ENCODE peak calls at places on chromosomes 5 and 9, in six cellular contexts. One of them, this sample, is unnamed.

GRCh38 chr9:128068656-128069221 is 707 bp downstream of the SLC25A25 start:
- DNase-seq in right lobe of liver: no peak
- DNase-seq in OCI-LY7: peak
- DNase-seq in astrocyte: no peak
- DNase-seq in AG09309: no peak
- DNase-seq in heart left ventricle: no peak
- DNase-seq in this sample: no peak

GRCh38 chr9:116337015-116337414 is 183.4 kb downstream of the PAPPA start:
- DNase-seq in AG09309: no peak
- DNase-seq in heart left ventricle: no peak
- DNase-seq in right lobe of liver: no peak
- DNase-seq in OCI-LY7: no peak
- DNase-seq in astrocyte: peak
- DNase-seq in this sample: no peak

GRCh38 chr5:78243639-78244038 is 50.9 kb downstream of the AP3B1 start:
- DNase-seq in astrocyte: peak
- DNase-seq in right lobe of liver: no peak
- DNase-seq in heart left ventricle: no peak
- DNase-seq in AG09309: peak
- DNase-seq in OCI-LY7: no peak
- DNase-seq in this sample: no peak

GRCh38 chr9:78713746-78714405 is 417.0 kb downstream of the PSAT1 start:
- DNase-seq in astrocyte: peak
- DNase-seq in right lobe of liver: no peak
- DNase-seq in heart left ventricle: no peak
- DNase-seq in OCI-LY7: no peak
- DNase-seq in AG09309: peak
- DNase-seq in this sample: no peak

GRCh38 chr5:88687253-88687955 is 195.6 kb downstream of the MEF2C start:
- DNase-seq in AG09309: no peak
- DNase-seq in heart left ventricle: no peak
- DNase-seq in OCI-LY7: no peak
- DNase-seq in right lobe of liver: no peak
- DNase-seq in astrocyte: no peak
- DNase-seq in this sample: no peak

GRCh38 chr5:111016801-111017200 is 54.7 kb upstream of the TSLP start:
- DNase-seq in astrocyte: peak
- DNase-seq in AG09309: no peak
- DNase-seq in heart left ventricle: no peak
- DNase-seq in OCI-LY7: no peak
- DNase-seq in right lobe of liver: no peak
- DNase-seq in this sample: no peak

GRCh38 chr5:176773408-176774035 is 36.8 kb upstream of the UNC5A start:
- DNase-seq in AG09309: no peak
- DNase-seq in astrocyte: no peak
- DNase-seq in right lobe of liver: no peak
- DNase-seq in OCI-LY7: no peak
- DNase-seq in heart left ventricle: no peak
- DNase-seq in this sample: no peak

GRCh38 chr5:128498844-128499455 is 39.1 kb downstream of the FBN2 start:
- DNase-seq in astrocyte: peak
- DNase-seq in right lobe of liver: no peak
- DNase-seq in OCI-LY7: peak
- DNase-seq in heart left ventricle: peak
- DNase-seq in AG09309: peak
- DNase-seq in this sample: peak

GRCh38 chr5:156879665-156880285 is 29.7 kb downstream of the PPP1R2B start:
- DNase-seq in right lobe of liver: no peak
- DNase-seq in OCI-LY7: peak
- DNase-seq in AG09309: no peak
- DNase-seq in heart left ventricle: no peak
- DNase-seq in astrocyte: no peak
- DNase-seq in this sample: no peak

GRCh38 chr5:149015126-149015525 is 47.7 kb downstream of the SH3TC2 start:
- DNase-seq in right lobe of liver: no peak
- DNase-seq in heart left ventricle: no peak
- DNase-seq in AG09309: no peak
- DNase-seq in OCI-LY7: no peak
- DNase-seq in astrocyte: no peak
- DNase-seq in this sample: no peak

GRCh38 chr5:67031689-67032088 is 164.9 kb downstream of the CD180 start:
- DNase-seq in heart left ventricle: no peak
- DNase-seq in right lobe of liver: no peak
- DNase-seq in AG09309: no peak
- DNase-seq in astrocyte: no peak
- DNase-seq in OCI-LY7: no peak
- DNase-seq in this sample: no peak

GRCh38 chr9:3238241-3238640 is 287.6 kb downstream of the RFX3 start:
- DNase-seq in astrocyte: no peak
- DNase-seq in right lobe of liver: no peak
- DNase-seq in heart left ventricle: no peak
- DNase-seq in AG09309: no peak
- DNase-seq in OCI-LY7: no peak
- DNase-seq in this sample: no peak

GRCh38 chr9:136144450-136144849 is 25.8 kb upstream of the TMEM250 start:
- DNase-seq in AG09309: no peak
- DNase-seq in heart left ventricle: no peak
- DNase-seq in OCI-LY7: no peak
- DNase-seq in right lobe of liver: no peak
- DNase-seq in astrocyte: no peak
- DNase-seq in this sample: no peak

GRCh38 chr5:126868961-126869451 is 92.1 kb downstream of the LMNB1 start:
- DNase-seq in OCI-LY7: no peak
- DNase-seq in astrocyte: peak
- DNase-seq in heart left ventricle: peak
- DNase-seq in right lobe of liver: peak
- DNase-seq in AG09309: no peak
- DNase-seq in this sample: no peak

GRCh38 chr5:14365831-14366435 is 215.7 kb upstream of the OTULINL start:
- DNase-seq in right lobe of liver: no peak
- DNase-seq in astrocyte: peak
- DNase-seq in heart left ventricle: no peak
- DNase-seq in AG09309: no peak
- DNase-seq in OCI-LY7: no peak
- DNase-seq in this sample: no peak

GRCh38 chr9:34577635-34578240 is 11.8 kb downstream of the CNTFR start:
- DNase-seq in right lobe of liver: no peak
- DNase-seq in AG09309: no peak
- DNase-seq in OCI-LY7: no peak
- DNase-seq in astrocyte: no peak
- DNase-seq in heart left ventricle: no peak
- DNase-seq in this sample: no peak

GRCh38 chr9:83266618-83267543 is 203.9 kb upstream of the RASEF start:
- DNase-seq in OCI-LY7: no peak
- DNase-seq in heart left ventricle: peak
- DNase-seq in astrocyte: peak
- DNase-seq in AG09309: no peak
- DNase-seq in right lobe of liver: no peak
- DNase-seq in this sample: no peak

GRCh38 chr9:121253162-121253561 is 14.8 kb upstream of the GSN start:
- DNase-seq in OCI-LY7: no peak
- DNase-seq in heart left ventricle: no peak
- DNase-seq in astrocyte: no peak
- DNase-seq in right lobe of liver: no peak
- DNase-seq in AG09309: no peak
- DNase-seq in this sample: no peak

GRCh38 chr5:176676361-176676824 is 29.1 kb downstream of the TSPAN17 start:
- DNase-seq in astrocyte: no peak
- DNase-seq in right lobe of liver: no peak
- DNase-seq in heart left ventricle: peak
- DNase-seq in OCI-LY7: peak
- DNase-seq in AG09309: no peak
- DNase-seq in this sample: no peak

GRCh38 chr9:130938652-130939404 is at the start of gene FIBCD1:
- DNase-seq in AG09309: no peak
- DNase-seq in right lobe of liver: no peak
- DNase-seq in OCI-LY7: peak
- DNase-seq in heart left ventricle: no peak
- DNase-seq in astrocyte: peak
- DNase-seq in this sample: no peak

GRCh38 chr5:96344678-96345612 is 88.1 kb downstream of the PCSK1 start:
- DNase-seq in AG09309: peak
- DNase-seq in heart left ventricle: peak
- DNase-seq in OCI-LY7: peak
- DNase-seq in right lobe of liver: no peak
- DNase-seq in astrocyte: peak
- DNase-seq in this sample: peak

GRCh38 chr9:93593144-93593655 is 16.8 kb downstream of the PHF2 start:
- DNase-seq in astrocyte: no peak
- DNase-seq in heart left ventricle: no peak
- DNase-seq in AG09309: no peak
- DNase-seq in right lobe of liver: no peak
- DNase-seq in OCI-LY7: no peak
- DNase-seq in this sample: no peak

GRCh38 chr9:133763272-133764183 is 25.4 kb upstream of the SARDH start:
- DNase-seq in AG09309: peak
- DNase-seq in right lobe of liver: no peak
- DNase-seq in astrocyte: peak
- DNase-seq in heart left ventricle: no peak
- DNase-seq in OCI-LY7: no peak
- DNase-seq in this sample: no peak

GRCh38 chr5:16050414-16050813 is 129.2 kb downstream of the MARCHF11 start:
- DNase-seq in OCI-LY7: no peak
- DNase-seq in astrocyte: no peak
- DNase-seq in AG09309: no peak
- DNase-seq in heart left ventricle: no peak
- DNase-seq in right lobe of liver: no peak
- DNase-seq in this sample: no peak

GRCh38 chr9:79616013-79616412 is 44.2 kb downstream of the TLE4 start:
- DNase-seq in right lobe of liver: no peak
- DNase-seq in heart left ventricle: no peak
- DNase-seq in astrocyte: no peak
- DNase-seq in AG09309: no peak
- DNase-seq in OCI-LY7: no peak
- DNase-seq in this sample: no peak

GRCh38 chr9:93136011-93136440 is 2.0 kb upstream of the NINJ1 start:
- DNase-seq in AG09309: no peak
- DNase-seq in astrocyte: no peak
- DNase-seq in heart left ventricle: no peak
- DNase-seq in OCI-LY7: no peak
- DNase-seq in right lobe of liver: no peak
- DNase-seq in this sample: no peak

GRCh38 chr5:81850494-81850893 is 99.6 kb upstream of the SSBP2 start:
- DNase-seq in AG09309: peak
- DNase-seq in astrocyte: peak
- DNase-seq in right lobe of liver: no peak
- DNase-seq in OCI-LY7: peak
- DNase-seq in heart left ventricle: peak
- DNase-seq in this sample: no peak
- H3K4me3 ChIP-seq in AG09309: no peak
- H3K4me3 ChIP-seq in astrocyte: no peak
- H3K4me3 ChIP-seq in right lobe of liver: no peak
- H3K4me3 ChIP-seq in OCI-LY7: peak
- H3K4me3 ChIP-seq in heart left ventricle: no peak
- H3K4me3 ChIP-seq in this sample: no peak

DNA sequence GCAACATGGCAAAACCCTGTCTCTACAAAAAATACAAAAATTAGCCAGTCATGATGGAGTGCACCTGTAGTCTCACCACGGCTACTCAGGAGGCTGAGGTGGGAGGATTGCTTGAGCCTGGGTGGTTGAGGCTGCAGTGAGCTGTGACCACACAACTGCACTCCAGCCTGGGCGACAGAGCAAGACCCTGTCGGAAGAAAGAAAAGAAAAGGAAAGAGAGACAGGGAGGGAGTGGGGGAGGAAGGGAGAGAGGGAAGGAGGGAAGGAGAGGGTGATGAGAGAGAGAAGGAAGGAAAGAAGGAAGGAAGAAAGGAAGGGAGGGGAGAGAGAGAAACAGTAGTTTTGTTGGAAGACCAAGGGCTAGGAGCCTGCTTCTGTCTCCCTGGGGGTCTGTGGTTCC is 142.4 kb downstream of the C9orf50 start:
- DNase-seq in heart left ventricle: no peak
- DNase-seq in right lobe of liver: no peak
- DNase-seq in astrocyte: no peak
- DNase-seq in OCI-LY7: no peak
- DNase-seq in AG09309: no peak
- DNase-seq in this sample: no peak
- H3K4me3 ChIP-seq in heart left ventricle: no peak
- H3K4me3 ChIP-seq in right lobe of liver: no peak
- H3K4me3 ChIP-seq in astrocyte: no peak
- H3K4me3 ChIP-seq in OCI-LY7: no peak
- H3K4me3 ChIP-seq in AG09309: no peak
- H3K4me3 ChIP-seq in this sample: no peak

GRCh38 chr5:55692509-55692908 is 19.6 kb downstream of the SLC38A9 start:
- DNase-seq in AG09309: no peak
- DNase-seq in heart left ventricle: no peak
- DNase-seq in astrocyte: no peak
- DNase-seq in OCI-LY7: no peak
- DNase-seq in right lobe of liver: no peak
- DNase-seq in this sample: no peak

GRCh38 chr5:55694152-55694830 is 17.8 kb downstream of the SLC38A9 start:
- DNase-seq in OCI-LY7: peak
- DNase-seq in heart left ventricle: no peak
- DNase-seq in AG09309: no peak
- DNase-seq in right lobe of liver: no peak
- DNase-seq in astrocyte: no peak
- DNase-seq in this sample: peak

GRCh38 chr5:55692106-55692417 is 20.1 kb downstream of the SLC38A9 start:
- DNase-seq in heart left ventricle: no peak
- DNase-seq in AG09309: no peak
- DNase-seq in right lobe of liver: no peak
- DNase-seq in OCI-LY7: no peak
- DNase-seq in astrocyte: no peak
- DNase-seq in this sample: no peak

DNA sequence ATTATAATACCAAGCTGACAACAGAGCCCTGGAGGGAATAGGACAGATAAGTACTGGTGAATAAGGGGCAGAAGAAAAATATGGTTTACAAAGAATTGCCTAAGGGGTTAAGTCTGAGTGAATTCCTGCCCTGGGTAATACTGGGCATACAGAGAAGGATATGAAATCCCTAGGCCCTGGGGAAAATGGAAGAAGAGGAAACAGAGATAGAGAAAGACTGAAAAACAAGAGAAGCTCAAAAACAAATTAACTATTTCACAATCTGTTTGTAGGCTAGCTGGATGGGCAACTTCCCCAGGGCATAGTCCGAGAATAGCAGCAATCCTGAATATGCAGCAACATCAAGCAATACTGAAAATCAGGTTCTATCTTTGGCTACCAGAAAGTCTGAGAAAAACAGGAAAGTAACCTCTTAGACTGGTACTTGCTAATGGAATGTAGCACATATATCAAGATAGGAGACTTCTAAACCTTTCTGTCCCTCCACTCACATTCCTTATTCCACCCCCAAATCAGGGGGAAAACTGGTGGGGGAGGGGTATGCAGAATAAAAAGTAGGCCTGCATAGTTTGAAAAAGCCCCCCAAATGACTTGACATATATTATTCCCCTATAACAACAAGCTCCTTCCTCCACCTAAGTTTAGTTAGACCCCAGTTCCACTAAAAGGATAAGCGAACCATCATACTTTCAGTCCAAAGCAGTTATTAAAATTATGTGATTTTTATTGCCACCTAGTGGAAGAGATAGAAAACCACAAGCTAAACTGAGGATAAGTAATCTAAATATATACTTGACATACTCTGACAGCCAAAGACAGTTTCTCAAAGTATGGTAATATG is 20.6 kb downstream of the SLC38A9 start:
- DNase-seq in heart left ventricle: no peak
- DNase-seq in astrocyte: peak
- DNase-seq in OCI-LY7: peak
- DNase-seq in right lobe of liver: no peak
- DNase-seq in AG09309: no peak
- DNase-seq in this sample: peak
- H3K4me3 ChIP-seq in heart left ventricle: no peak
- H3K4me3 ChIP-seq in astrocyte: no peak
- H3K4me3 ChIP-seq in OCI-LY7: no peak
- H3K4me3 ChIP-seq in right lobe of liver: no peak
- H3K4me3 ChIP-seq in AG09309: no peak
- H3K4me3 ChIP-seq in this sample: no peak

GRCh38 chr9:23700359-23700758 is 125.7 kb downstream of the ELAVL2 start:
- DNase-seq in astrocyte: no peak
- DNase-seq in right lobe of liver: no peak
- DNase-seq in OCI-LY7: no peak
- DNase-seq in AG09309: no peak
- DNase-seq in heart left ventricle: no peak
- DNase-seq in this sample: no peak
- H3K4me3 ChIP-seq in astrocyte: no peak
- H3K4me3 ChIP-seq in right lobe of liver: no peak
- H3K4me3 ChIP-seq in OCI-LY7: no peak
- H3K4me3 ChIP-seq in AG09309: no peak
- H3K4me3 ChIP-seq in heart left ventricle: no peak
- H3K4me3 ChIP-seq in this sample: no peak